ENCODE peak calls at places on chromosomes 2 and 18, in ten cellular contexts. B, L, M, T, V, X, Z, R, S and G are unnamed samples.

GRCh38 chr2:241217320-241218031 is 29.0 kb downstream of the ANO7 start:
- DNase-seq in Z (peak; percentile 80), L (peak; percentile 83), B (peak; percentile 72), M (peak; percentile 73), T (peak; percentile 80), R (peak; percentile 97), V (peak; percentile 87), S (peak; percentile 47), X (no peak), G (peak; percentile 74)

GRCh38 chr18:6627621-6628020 is 101.9 kb upstream of the ARHGAP28 start:
- DNase-seq in L (no peak), V (no peak), Z (no peak), S (no peak), R (no peak), T (no peak), M (no peak), X (no peak), B (no peak), G (no peak)

GRCh38 chr2:172086349-172087190 is 1.3 kb downstream of the DLX1 start:
- DNase-seq in S (no peak), M (no peak), T (peak; percentile 55), B (no peak), R (peak; percentile 52), L (no peak), Z (peak; percentile 80), V (no peak), X (no peak), G (no peak)

GRCh38 chr2:96157649-96158553 is 12.7 kb upstream of the DUSP2 start:
- DNase-seq in X (peak; percentile 76), R (peak; percentile 17), T (no peak), S (no peak), M (no peak), V (peak; percentile 50), Z (no peak), B (no peak), L (peak; percentile 46), G (no peak)

GRCh38 chr2:219446689-219447088 is 12.0 kb downstream of the SPEG start:
- DNase-seq in S (no peak), V (no peak), M (no peak), T (no peak), R (no peak), L (no peak), X (no peak), B (no peak), Z (no peak), G (no peak)

GRCh38 chr2:237171895-237172294 is 86.2 kb downstream of the COPS8 start:
- DNase-seq in S (no peak), T (no peak), X (no peak), B (no peak), M (no peak), Z (no peak), V (no peak), L (no peak), R (no peak), G (no peak)

GRCh38 chr2:28623582-28624405 is 127.8 kb upstream of the PPP1CB start:
- DNase-seq in B (no peak), S (no peak), V (no peak), L (no peak), R (no peak), Z (no peak), X (no peak), M (no peak), T (no peak), G (peak; percentile 31)

GRCh38 chr2:153354406-153354805 is 124.2 kb downstream of the RPRM start:
- DNase-seq in T (no peak), B (no peak), X (no peak), R (no peak), L (no peak), V (no peak), S (no peak), Z (no peak), M (no peak), G (no peak)

GRCh38 chr2:73987109-73987947 is 2.6 kb downstream of the TET3 start:
- DNase-seq in Z (no peak), L (no peak), B (peak; percentile 64), S (no peak), M (no peak), V (no peak), X (no peak), T (no peak), R (peak; percentile 62), G (no peak)

GRCh38 chr2:144713410-144713809 is 193.5 kb upstream of the ZEB2 start:
- DNase-seq in R (no peak), S (no peak), M (no peak), V (no peak), X (no peak), L (no peak), B (no peak), Z (no peak), T (no peak), G (no peak)

GRCh38 chr2:46695283-46695682 is 215.9 kb downstream of the TMEM247 start:
- DNase-seq in S (no peak), M (no peak), R (no peak), B (no peak), L (no peak), X (no peak), V (no peak), T (no peak), Z (no peak), G (no peak)

GRCh38 chr18:24958001-24958400 is 394.0 kb downstream of the ZNF521 start:
- DNase-seq in R (no peak), S (no peak), B (no peak), T (no peak), X (no peak), L (no peak), M (no peak), V (no peak), Z (no peak), G (no peak)

GRCh38 chr2:181792906-181793305 is 98.6 kb upstream of the ITPRID2 start:
- DNase-seq in B (no peak), T (no peak), M (no peak), Z (no peak), X (no peak), S (no peak), R (no peak), V (no peak), L (no peak), G (no peak)

GRCh38 chr2:181787310-181788048 is 104.1 kb upstream of the ITPRID2 start:
- DNase-seq in Z (no peak), T (no peak), L (no peak), X (no peak), S (no peak), R (no peak), M (no peak), B (no peak), V (no peak), G (no peak)

GRCh38 chr2:181789827-181790448 is 101.6 kb upstream of the ITPRID2 start:
- DNase-seq in M (no peak), S (no peak), T (no peak), Z (no peak), X (no peak), V (no peak), R (no peak), B (no peak), L (no peak), G (no peak)

GRCh38 chr2:181788883-181789555 is 102.5 kb upstream of the ITPRID2 start:
- DNase-seq in Z (no peak), T (no peak), V (no peak), S (no peak), M (no peak), X (no peak), B (no peak), L (no peak), R (no peak), G (no peak)

GRCh38 chr2:181790716-181791649 is 100.5 kb upstream of the ITPRID2 start:
- DNase-seq in S (no peak), M (peak; percentile 68), L (no peak), X (peak; percentile 50), R (no peak), T (peak; percentile 88), B (no peak), V (no peak), Z (no peak), G (no peak)
- TF ChIP-seq EP300 in S (no peak), M (peak; percentile 63), L (no peak), X (peak; percentile 53), R (no peak), T (no peak), B (no peak), V (no peak), Z (no peak), G (no peak)

GRCh38 chr18:62262050-62262449 is 63.1 kb upstream of the TNFRSF11A start:
- DNase-seq in X (no peak), R (no peak), M (no peak), V (no peak), S (no peak), Z (no peak), L (no peak), T (no peak), B (no peak), G (no peak)

GRCh38 chr18:62264984-62265383 is 60.1 kb upstream of the TNFRSF11A start:
- DNase-seq in T (no peak), S (no peak), Z (no peak), R (no peak), V (no peak), M (no peak), X (no peak), L (no peak), B (no peak), G (no peak)
- H3K4me3 ChIP-seq in T (no peak overlapping the region), S (no peak overlapping the region), Z (no peak overlapping the region), R (no peak overlapping the region), V (no peak overlapping the region), M (no peak overlapping the region), X (no peak overlapping the region), L (no peak overlapping the region), B (no peak overlapping the region), G (no peak overlapping the region)

GRCh38 chr2:216765810-216766259 is 70.5 kb upstream of the IGFBP5 start:
- DNase-seq in S (no peak), T (peak; percentile 34), M (no peak), X (no peak), L (no peak), R (peak; percentile 50), V (no peak), Z (peak; percentile 78), B (no peak), G (peak; percentile 81)
- TF ChIP-seq EP300 in S (no peak), T (no peak), M (no peak), X (no peak), L (no peak), R (no peak), V (no peak), Z (no peak), B (no peak), G (no peak)

GRCh38 chr2:216059233-216059834 is 22.3 kb downstream of the PECR start:
- DNase-seq in S (no peak), R (no peak), Z (no peak), L (no peak), B (no peak), X (no peak), T (no peak), V (no peak), M (no peak), G (no peak)

GRCh38 chr2:216055661-216056060 is 25.9 kb downstream of the PECR start:
- DNase-seq in V (no peak), T (no peak), M (no peak), B (no peak), R (no peak), L (no peak), X (no peak), S (no peak), Z (no peak), G (no peak)

GRCh38 chr2:216056739-216057138 is 24.9 kb downstream of the PECR start:
- DNase-seq in Z (no peak), M (peak; percentile 12), S (no peak), T (no peak), B (no peak), R (no peak), L (no peak), X (peak; percentile 63), V (no peak), G (no peak)

GRCh38 chr2:216052420-216052819 is 29.2 kb downstream of the PECR start:
- DNase-seq in T (no peak), L (no peak), V (no peak), S (no peak), R (no peak), X (no peak), M (no peak), B (no peak), Z (no peak), G (no peak)

GRCh38 chr2:216057688-216058193 is 23.9 kb downstream of the PECR start:
- DNase-seq in X (peak; percentile 96), R (no peak), S (no peak), V (no peak), T (no peak), L (no peak), B (peak; percentile 40), M (peak; percentile 36), Z (no peak), G (no peak)
- H3K4me3 ChIP-seq in X (peak overlapping the region; percentile 62), R (no peak overlapping the region), S (no peak overlapping the region), V (no peak overlapping the region), T (no peak overlapping the region), L (no peak overlapping the region), B (peak overlapping the region; percentile 15), M (peak overlapping the region; percentile 22), Z (no peak overlapping the region), G (no peak overlapping the region)